ENCODE peak calls at places on chromosome 16, in six cellular contexts. G is fibroblast of lung, D is SK-N-SH, K is MM.1S, U is colonic mucosa, H is HCT116. Z is an unnamed sample. For H3K36me3, the result is how much of the 10 kb centered on the place peaks cover.

GRCh38 chr16:30509081-30509480 is 17.3 kb downstream of the ZNF768 start:
- DNase-seq in D (no peak), H (no peak), G (no peak), U (no peak), K (no peak), Z (no peak)

GRCh38 chr16:68985268-68985667 is 120.2 kb upstream of the HAS3 start:
- DNase-seq in G (no peak), K (no peak), H (no peak), U (no peak), D (no peak), Z (no peak)

GRCh38 chr16:12350945-12351344 is 374.4 kb downstream of the SNX29 start:
- DNase-seq in G (no peak), H (no peak), K (no peak), U (no peak), D (no peak), Z (peak)

GRCh38 chr16:71927383-71927782 is 32.1 kb downstream of the IST1 start:
- DNase-seq in U (peak), K (no peak), D (no peak), G (peak), H (peak), Z (no peak)

GRCh38 chr16:525520-526180 is 1.9 kb upstream of the CAPN15 start:
- DNase-seq in G (peak), D (no peak), K (no peak), H (peak), U (no peak), Z (no peak)

GRCh38 chr16:265711-266110 is 10.0 kb downstream of the RGS11 start:
- DNase-seq in G (no peak), U (no peak), D (peak), H (no peak), K (no peak), Z (no peak)

GRCh38 chr16:57172891-57173290 is 12.9 kb downstream of the PSME3IP1 start:
- DNase-seq in D (no peak), U (no peak), K (no peak), G (no peak), H (no peak), Z (peak)

GRCh38 chr16:20611350-20611902 is 35.3 kb upstream of the ACSM2B start:
- DNase-seq in D (no peak), H (no peak), K (no peak), G (no peak), U (no peak), Z (no peak)

GRCh38 chr16:22400899-22401298 is 26.5 kb upstream of the CDR2 start:
- DNase-seq in H (no peak), D (no peak), G (no peak), U (no peak), K (no peak), Z (no peak)

GRCh38 chr16:8505327-8505991 is 84.9 kb downstream of the TMEM114 start:
- DNase-seq in D (no peak), U (peak), K (no peak), G (no peak), H (no peak), Z (no peak)

GRCh38 chr16:7124242-7124641 is 208.4 kb upstream of the RBFOX1 start:
- DNase-seq in D (no peak), U (no peak), K (no peak), H (no peak), G (no peak), Z (no peak)

GRCh38 chr16:75271441-75272096 is 20.1 kb upstream of the BCAR1 start:
- DNase-seq in G (no peak), U (no peak), H (no peak), D (no peak), K (no peak), Z (no peak)

GRCh38 chr16:72985148-72985882 is 62.6 kb downstream of the ZFHX3 start:
- DNase-seq in K (no peak), U (no peak), G (peak), D (no peak), H (no peak), Z (no peak)

GRCh38 chr16:50067290-50067853 is 1.6 kb downstream of the HEATR3 start:
- DNase-seq in G (peak), D (peak), U (peak), H (peak), K (peak), Z (peak)

GRCh38 chr16:29318037-29318436 is 88.5 kb downstream of the NPIPB11 start:
- DNase-seq in H (no peak), K (peak), G (no peak), D (no peak), U (no peak), Z (no peak)

GRCh38 chr16:84924339-84925091 is 86.8 kb downstream of the ZDHHC7 start:
- DNase-seq in G (no peak), H (no peak), U (peak), K (no peak), D (no peak), Z (peak)

GRCh38 chr16:81889896-81890634 is 111.0 kb downstream of the PLCG2 start:
- DNase-seq in H (peak), G (peak), D (peak), U (peak), K (peak), Z (peak)

GRCh38 chr16:11094075-11094593 is 149.8 kb downstream of the CLEC16A start:
- DNase-seq in D (no peak), U (no peak), G (peak), K (peak), H (peak), Z (no peak)

GRCh38 chr16:57807968-57808528 is 5.8 kb upstream of the KIFC3 start:
- DNase-seq in K (peak), H (peak), G (peak), U (peak), D (peak), Z (peak)

GRCh38 chr16:19881028-19881427 is 3.6 kb downstream of the GPRC5B start:
- DNase-seq in U (no peak), G (no peak), K (no peak), H (no peak), D (no peak), Z (no peak)

GRCh38 chr16:71658771-71659170 is 32.8 kb downstream of the MARVELD3 start:
- DNase-seq in G (no peak), H (no peak), D (no peak), U (no peak), K (no peak), Z (no peak)

GRCh38 chr16:72537684-72538083 is 365.7 kb upstream of the PMFBP1 start:
- DNase-seq in U (no peak), H (no peak), K (no peak), G (peak), D (peak), Z (no peak)

GRCh38 chr16:8904018-8904430 is 21.9 kb downstream of the LITAFD start:
- DNase-seq in D (no peak), K (no peak), G (no peak), H (no peak), U (no peak), Z (no peak)

GRCh38 chr16:78762222-78762621 is 662.8 kb downstream of the WWOX start:
- DNase-seq in H (no peak), D (no peak), K (peak), G (no peak), U (no peak), Z (no peak)

GRCh38 chr16:72324578-72324977 is 152.6 kb upstream of the PMFBP1 start:
- DNase-seq in K (no peak), U (no peak), D (no peak), G (no peak), H (no peak), Z (no peak)

GRCh38 chr16:73228649-73229048 is 180.7 kb upstream of the ZFHX3 start:
- DNase-seq in G (peak), H (no peak), U (no peak), D (no peak), K (no peak), Z (no peak)

GRCh38 chr16:73864868-73865267 is 431.7 kb upstream of the PSMD7 start:
- DNase-seq in H (no peak), K (no peak), D (no peak), G (no peak), U (no peak), Z (no peak)

GRCh38 chr16:58511933-58512815 is 3.1 kb upstream of the SETD6 start:
- DNase-seq in K (peak), H (no peak), D (peak), G (peak), U (peak), Z (peak)

GRCh38 chr16:660459-661183 is 7.3 kb upstream of the RHOT2 start:
- DNase-seq in D (peak), K (peak), G (peak), U (peak), H (peak), Z (no peak)

GRCh38 chr16:65012357-65012756 is 109.5 kb downstream of the CDH11 start:
- DNase-seq in K (no peak), H (no peak), G (peak), U (no peak), D (no peak), Z (no peak)

GRCh38 chr16:79372504-79373184 is 227.9 kb downstream of the MAF start:
- DNase-seq in U (no peak), D (no peak), H (no peak), G (peak), K (no peak), Z (no peak)

GRCh38 chr16:87583453-87584131 is 18.7 kb upstream of the JPH3 start:
- DNase-seq in U (no peak), G (peak), K (no peak), H (no peak), D (no peak), Z (no peak)

GRCh38 chr16:87582221-87582965 is 19.9 kb upstream of the JPH3 start:
- DNase-seq in H (no peak), G (peak), D (peak), K (no peak), U (peak), Z (no peak)

GRCh38 chr16:87581867-87582220 is 20.5 kb upstream of the JPH3 start:
- DNase-seq in G (peak), D (peak), U (peak), K (no peak), H (peak), Z (peak)

GRCh38 chr16:87584271-87584670 is 18.0 kb upstream of the JPH3 start:
- DNase-seq in K (no peak), D (no peak), H (no peak), G (peak), U (no peak), Z (no peak)

DNA sequence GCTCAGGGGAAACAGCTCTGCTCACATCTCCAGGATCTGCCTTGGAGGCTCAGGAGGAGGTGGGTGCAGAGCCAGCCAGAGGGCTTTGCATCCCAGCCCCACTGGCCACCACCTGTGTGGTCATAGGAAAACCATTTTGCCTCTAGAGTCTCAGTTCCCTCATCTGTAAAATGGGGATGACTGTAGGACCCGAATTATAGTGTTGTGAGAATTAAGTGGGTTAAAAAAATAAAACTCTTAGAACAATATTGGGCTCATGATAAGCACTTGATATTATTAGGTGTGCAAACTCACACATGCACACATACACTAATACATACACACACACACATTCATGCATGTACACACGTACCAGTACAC is 19.4 kb upstream of the JPH3 start:
- DNase-seq in G (no peak), U (no peak), K (no peak), H (no peak), D (no peak), Z (no peak)
- H3K9ac ChIP-seq in G (peak), U (peak), K (no peak), H (no peak), D (peak), Z (no peak)

GRCh38 chr16:85947511-85948509 is 48.8 kb downstream of the IRF8 start:
- DNase-seq in H (no peak), G (no peak), D (no peak), K (peak), U (no peak), Z (no peak)
- H3K36me3 ChIP-seq in H (under half), G (under half), D (under half), K (under half), U (under half), Z (under half)

DNA sequence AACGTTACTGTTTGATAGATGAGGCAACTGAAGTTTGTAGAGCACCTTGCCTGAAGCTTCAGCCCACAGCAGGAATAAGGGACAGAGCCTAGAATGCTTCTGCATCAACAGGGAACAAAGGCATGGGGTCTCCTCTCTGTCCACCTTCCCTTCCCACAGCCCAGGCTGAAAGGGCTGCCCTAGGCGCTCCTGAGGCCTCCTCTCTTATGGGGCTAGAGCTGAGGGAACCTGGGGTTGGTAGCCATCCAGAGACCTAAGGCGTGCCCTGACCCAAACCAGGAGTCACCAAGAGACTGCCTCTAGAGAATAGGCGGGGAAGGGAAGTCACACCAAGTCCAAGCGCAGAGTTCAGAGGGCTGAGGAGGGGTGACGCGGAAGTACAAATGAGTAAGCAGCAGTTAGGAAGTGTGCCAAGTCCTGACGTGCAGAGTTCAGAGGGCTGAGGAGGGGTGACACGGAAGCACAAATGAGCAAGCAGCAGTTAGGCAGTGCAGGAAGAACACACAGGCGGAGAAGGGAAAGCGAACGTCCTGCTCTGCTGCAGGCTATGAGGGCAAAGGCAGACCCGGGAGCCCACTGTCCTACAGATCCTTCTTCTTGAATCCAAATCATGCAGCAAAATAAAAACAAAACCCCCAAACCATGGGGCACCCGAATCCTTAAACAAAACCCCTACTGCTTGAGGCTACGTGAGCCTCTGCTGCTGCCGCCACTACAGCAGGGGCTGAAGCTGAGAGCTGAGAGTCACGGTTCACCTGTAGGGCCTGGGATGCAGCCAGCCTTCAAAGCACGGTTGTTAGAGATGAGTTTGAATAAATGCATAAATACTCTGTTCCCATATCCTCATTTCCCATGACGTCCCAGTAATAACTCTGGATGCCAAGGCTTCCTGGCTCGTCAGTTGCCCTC is 2.7 kb upstream of the SPG7 start:
- DNase-seq in K (no peak), G (peak), H (peak), U (peak), D (no peak), Z (peak)
- H3K9ac ChIP-seq in K (no peak), G (peak), H (peak), U (peak), D (no peak), Z (peak)

DNA sequence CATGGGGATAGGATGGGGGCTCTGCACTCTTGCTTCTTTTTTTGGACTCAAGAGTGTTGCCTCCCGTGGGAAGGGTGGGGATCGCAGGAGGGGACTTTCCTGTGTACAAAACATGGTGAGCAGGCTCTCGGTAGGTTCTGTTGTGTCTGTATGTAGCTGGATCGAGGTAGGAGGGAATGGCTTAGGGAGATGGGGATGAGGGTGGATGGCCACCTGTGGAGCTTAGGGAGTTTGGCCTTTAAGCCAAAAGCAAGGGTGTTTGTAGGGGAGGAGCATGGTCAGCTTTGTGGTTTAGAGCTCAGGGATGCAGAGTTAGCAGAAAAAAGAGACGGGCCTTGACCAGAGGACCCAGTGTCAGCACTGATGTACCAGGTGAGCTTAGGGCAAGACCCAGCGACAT is 11.0 kb upstream of the EDC4 start:
- DNase-seq in H (no peak), G (no peak), D (no peak), U (no peak), K (no peak), Z (no peak)
- H3K36me3 ChIP-seq in H (under half), G (under half), D (under half), U (under half), K (under half), Z (under half)

GRCh38 chr16:2031081-2031577 is 4.4 kb downstream of the NHERF2 start:
- DNase-seq in G (no peak), H (no peak), D (no peak), K (no peak), U (no peak), Z (no peak)

GRCh38 chr16:2035431-2036199 is 8.9 kb downstream of the NHERF2 start:
- DNase-seq in D (peak), H (no peak), G (peak), U (peak), K (no peak), Z (peak)

GRCh38 chr16:2034695-2035430 is 8.2 kb downstream of the NHERF2 start:
- DNase-seq in H (no peak), K (no peak), U (no peak), D (no peak), G (no peak), Z (no peak)

GRCh38 chr16:2032285-2033056 is 5.8 kb downstream of the NHERF2 start:
- DNase-seq in G (peak), H (no peak), D (no peak), K (no peak), U (no peak), Z (no peak)

GRCh38 chr16:2033057-2033911 is 6.6 kb downstream of the NHERF2 start:
- DNase-seq in D (peak), H (no peak), G (peak), U (no peak), K (no peak), Z (peak)
- H3K9ac ChIP-seq in D (peak), H (no peak), G (peak), U (peak), K (no peak), Z (peak)

GRCh38 chr16:18833707-18834505 is 32.6 kb upstream of the ARL6IP1 start:
- DNase-seq in K (no peak), G (no peak), U (peak), H (no peak), D (no peak), Z (no peak)

GRCh38 chr16:18834873-18835272 is 33.5 kb upstream of the ARL6IP1 start:
- DNase-seq in U (no peak), K (no peak), D (no peak), G (no peak), H (no peak), Z (no peak)

GRCh38 chr16:18832613-18833012 is 31.3 kb upstream of the ARL6IP1 start:
- DNase-seq in K (no peak), U (no peak), D (no peak), H (no peak), G (no peak), Z (no peak)

GRCh38 chr16:18829221-18829620 is 27.9 kb upstream of the ARL6IP1 start:
- DNase-seq in D (no peak), G (no peak), U (no peak), K (no peak), H (no peak), Z (no peak)

GRCh38 chr16:18832021-18832420 is 30.7 kb upstream of the ARL6IP1 start:
- DNase-seq in K (no peak), G (no peak), U (no peak), H (no peak), D (no peak), Z (no peak)
- H3K36me3 ChIP-seq in K (under half), G (under half), U (under half), H (half or more), D (half or more), Z (half or more)

GRCh38 chr16:1677339-1677738 is 740 bp upstream of the JPT2 start:
- DNase-seq in G (no peak), H (no peak), D (no peak), K (no peak), U (no peak), Z (no peak)
- H3K9ac ChIP-seq in G (no peak), H (peak), D (no peak), K (no peak), U (no peak), Z (no peak)

DNA sequence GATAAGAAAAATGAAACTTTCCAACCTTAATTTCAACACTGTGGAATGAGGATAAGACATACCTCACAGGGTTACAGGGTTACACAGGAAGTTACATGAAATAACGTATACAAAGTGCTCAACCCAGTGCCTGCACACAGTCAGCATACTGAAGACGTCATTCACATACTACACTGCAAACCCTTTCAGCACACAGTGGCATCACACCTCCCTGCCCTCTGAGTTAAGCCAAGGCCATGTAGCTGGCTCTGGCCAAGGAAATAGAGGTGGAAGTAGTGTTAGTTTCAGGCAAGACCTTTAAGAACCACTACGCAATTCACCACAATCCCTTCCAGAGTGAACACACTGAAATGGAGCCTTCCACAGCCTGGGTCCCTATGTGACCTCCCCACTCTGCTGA is 46.6 kb upstream of the GSG1L start:
- DNase-seq in D (no peak), H (no peak), K (no peak), G (no peak), U (no peak), Z (no peak)
- H3K36me3 ChIP-seq in D (half or more), H (half or more), K (under half), G (under half), U (under half), Z (under half)